ENCODE peak calls at places on chromosomes 16 and 17, in ten cellular contexts. One of them, this sample, is unnamed.

GRCh38 chr17:68849673-68850260 is 105.4 kb downstream of the ABCA8 start:
- DNase-seq in Calu3: peak
- DNase-seq in fibroblast of mammary gland: peak
- DNase-seq in GM10248: no peak
- DNase-seq in upper lobe of right lung: no peak
- DNase-seq in cardiac fibroblast: no peak
- DNase-seq in lung: no peak
- DNase-seq in endothelial cell: no peak
- DNase-seq in lower leg skin: no peak
- DNase-seq in left ventricle myocardium inferior: no peak
- DNase-seq in this sample: no peak

GRCh38 chr16:2511996-2512919 is 1.5 kb upstream of the ATP6V0C start:
- DNase-seq in left ventricle myocardium inferior: no peak
- DNase-seq in Calu3: no peak
- DNase-seq in upper lobe of right lung: no peak
- DNase-seq in cardiac fibroblast: no peak
- DNase-seq in GM10248: no peak
- DNase-seq in endothelial cell: no peak
- DNase-seq in lung: no peak
- DNase-seq in fibroblast of mammary gland: no peak
- DNase-seq in lower leg skin: no peak
- DNase-seq in this sample: no peak

GRCh38 chr17:12731839-12732238 is 57.5 kb upstream of the ARHGAP44 start:
- DNase-seq in Calu3: no peak
- DNase-seq in fibroblast of mammary gland: no peak
- DNase-seq in lower leg skin: no peak
- DNase-seq in upper lobe of right lung: no peak
- DNase-seq in lung: no peak
- DNase-seq in GM10248: no peak
- DNase-seq in endothelial cell: no peak
- DNase-seq in left ventricle myocardium inferior: peak
- DNase-seq in cardiac fibroblast: no peak
- DNase-seq in this sample: no peak

GRCh38 chr17:63082273-63082861 is 116.3 kb downstream of the TANC2 start:
- DNase-seq in fibroblast of mammary gland: peak
- DNase-seq in lower leg skin: no peak
- DNase-seq in upper lobe of right lung: no peak
- DNase-seq in lung: no peak
- DNase-seq in left ventricle myocardium inferior: no peak
- DNase-seq in GM10248: no peak
- DNase-seq in cardiac fibroblast: peak
- DNase-seq in Calu3: no peak
- DNase-seq in endothelial cell: no peak
- DNase-seq in this sample: no peak

GRCh38 chr17:50026901-50027638 is 28.8 kb upstream of the ITGA3 start:
- DNase-seq in cardiac fibroblast: peak
- DNase-seq in left ventricle myocardium inferior: peak
- DNase-seq in lower leg skin: peak
- DNase-seq in Calu3: peak
- DNase-seq in GM10248: peak
- DNase-seq in upper lobe of right lung: peak
- DNase-seq in lung: peak
- DNase-seq in endothelial cell: peak
- DNase-seq in fibroblast of mammary gland: peak
- DNase-seq in this sample: no peak

GRCh38 chr16:8880839-8881510 is 1.2 kb upstream of the LITAFD start:
- DNase-seq in lung: no peak
- DNase-seq in upper lobe of right lung: no peak
- DNase-seq in fibroblast of mammary gland: no peak
- DNase-seq in GM10248: no peak
- DNase-seq in endothelial cell: no peak
- DNase-seq in lower leg skin: no peak
- DNase-seq in left ventricle myocardium inferior: no peak
- DNase-seq in Calu3: no peak
- DNase-seq in cardiac fibroblast: no peak
- DNase-seq in this sample: no peak

GRCh38 chr17:61340431-61340830 is 59.2 kb upstream of the TBX2 start:
- DNase-seq in fibroblast of mammary gland: peak
- DNase-seq in cardiac fibroblast: no peak
- DNase-seq in upper lobe of right lung: no peak
- DNase-seq in left ventricle myocardium inferior: no peak
- DNase-seq in GM10248: no peak
- DNase-seq in Calu3: no peak
- DNase-seq in lung: no peak
- DNase-seq in lower leg skin: no peak
- DNase-seq in endothelial cell: no peak
- DNase-seq in this sample: no peak

GRCh38 chr16:18834873-18835272 is 33.5 kb upstream of the ARL6IP1 start:
- DNase-seq in Calu3: no peak
- DNase-seq in lung: no peak
- DNase-seq in fibroblast of mammary gland: no peak
- DNase-seq in cardiac fibroblast: no peak
- DNase-seq in endothelial cell: no peak
- DNase-seq in left ventricle myocardium inferior: no peak
- DNase-seq in upper lobe of right lung: no peak
- DNase-seq in lower leg skin: no peak
- DNase-seq in GM10248: no peak
- DNase-seq in this sample: no peak

GRCh38 chr16:4160663-4161436 is 44.6 kb upstream of the ADCY9 start:
- DNase-seq in Calu3: no peak
- DNase-seq in upper lobe of right lung: no peak
- DNase-seq in lower leg skin: no peak
- DNase-seq in endothelial cell: no peak
- DNase-seq in left ventricle myocardium inferior: no peak
- DNase-seq in cardiac fibroblast: peak
- DNase-seq in lung: no peak
- DNase-seq in fibroblast of mammary gland: peak
- DNase-seq in GM10248: no peak
- DNase-seq in this sample: no peak

GRCh38 chr17:10628756-10629155 is 28.4 kb downstream of the MYH3 start:
- DNase-seq in fibroblast of mammary gland: no peak
- DNase-seq in left ventricle myocardium inferior: no peak
- DNase-seq in lower leg skin: no peak
- DNase-seq in lung: no peak
- DNase-seq in GM10248: no peak
- DNase-seq in upper lobe of right lung: no peak
- DNase-seq in endothelial cell: peak
- DNase-seq in cardiac fibroblast: no peak
- DNase-seq in Calu3: no peak
- DNase-seq in this sample: no peak
- TF ChIP-seq CTCF in fibroblast of mammary gland: peak
- TF ChIP-seq CTCF in left ventricle myocardium inferior: no peak
- TF ChIP-seq CTCF in lower leg skin: no peak
- TF ChIP-seq CTCF in lung: no peak
- TF ChIP-seq CTCF in GM10248: peak
- TF ChIP-seq CTCF in upper lobe of right lung: peak
- TF ChIP-seq CTCF in endothelial cell: peak
- TF ChIP-seq CTCF in cardiac fibroblast: peak
- TF ChIP-seq CTCF in Calu3: no peak
- TF ChIP-seq CTCF in this sample: no peak

GRCh38 chr17:82679586-82680465 is 18.7 kb downstream of the RAB40B start:
- DNase-seq in left ventricle myocardium inferior: no peak
- DNase-seq in lower leg skin: no peak
- DNase-seq in Calu3: peak
- DNase-seq in fibroblast of mammary gland: no peak
- DNase-seq in cardiac fibroblast: no peak
- DNase-seq in GM10248: no peak
- DNase-seq in lung: no peak
- DNase-seq in endothelial cell: no peak
- DNase-seq in upper lobe of right lung: no peak
- DNase-seq in this sample: no peak
- TF ChIP-seq CTCF in left ventricle myocardium inferior: no peak
- TF ChIP-seq CTCF in lower leg skin: no peak
- TF ChIP-seq CTCF in Calu3: peak
- TF ChIP-seq CTCF in fibroblast of mammary gland: no peak
- TF ChIP-seq CTCF in cardiac fibroblast: no peak
- TF ChIP-seq CTCF in GM10248: no peak
- TF ChIP-seq CTCF in lung: no peak
- TF ChIP-seq CTCF in endothelial cell: no peak
- TF ChIP-seq CTCF in upper lobe of right lung: no peak
- TF ChIP-seq CTCF in this sample: no peak

DNA sequence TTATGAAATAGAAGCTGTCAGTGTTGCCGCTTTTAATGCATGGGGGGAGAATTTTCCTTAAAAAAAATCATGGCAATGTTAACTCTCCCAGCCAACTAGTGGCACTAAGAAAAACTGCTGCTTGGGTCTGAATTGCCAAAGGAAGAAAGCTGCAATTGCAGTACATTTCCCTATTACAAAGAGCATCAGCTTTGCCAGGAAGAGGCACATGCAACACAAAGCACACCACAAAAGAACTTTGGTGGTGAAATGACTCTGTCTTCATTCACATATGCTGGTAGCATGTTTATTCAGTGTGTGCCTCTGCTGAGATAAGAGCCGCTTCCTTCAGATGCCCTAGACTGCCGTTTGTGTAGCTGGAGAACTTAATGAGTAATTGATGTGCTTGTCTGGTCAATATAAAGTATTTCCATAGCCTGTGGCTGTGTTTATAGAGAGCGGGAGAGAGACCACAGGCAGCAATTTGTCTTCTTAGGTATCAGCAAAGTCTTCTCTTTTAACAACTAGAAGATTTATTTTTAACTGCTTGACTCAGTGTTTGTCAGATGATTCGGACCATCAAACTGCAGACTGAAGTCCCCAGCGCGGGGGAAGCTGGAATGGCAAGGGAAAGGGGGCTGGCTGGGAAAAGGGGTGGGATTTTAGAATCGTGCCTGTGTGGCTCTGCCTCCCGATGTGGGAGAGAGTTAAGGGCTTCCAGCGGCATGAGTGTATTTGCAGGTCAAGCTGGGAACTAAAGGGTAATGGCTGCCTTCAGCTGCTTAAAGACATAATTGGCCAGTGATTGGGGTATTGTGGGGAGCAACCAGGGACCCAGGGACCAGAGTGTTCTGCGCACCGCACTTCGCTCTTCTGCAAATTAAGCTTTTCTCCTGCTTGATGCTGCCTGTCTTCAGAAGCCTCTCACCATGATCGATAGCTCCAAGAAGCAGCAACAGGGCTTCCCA is 115.2 kb downstream of the MRTFB start:
- DNase-seq in fibroblast of mammary gland: peak
- DNase-seq in left ventricle myocardium inferior: peak
- DNase-seq in GM10248: no peak
- DNase-seq in cardiac fibroblast: peak
- DNase-seq in lower leg skin: no peak
- DNase-seq in upper lobe of right lung: no peak
- DNase-seq in lung: no peak
- DNase-seq in Calu3: no peak
- DNase-seq in endothelial cell: peak
- DNase-seq in this sample: no peak
- TF ChIP-seq CTCF in fibroblast of mammary gland: peak
- TF ChIP-seq CTCF in left ventricle myocardium inferior: peak
- TF ChIP-seq CTCF in GM10248: no peak
- TF ChIP-seq CTCF in cardiac fibroblast: peak
- TF ChIP-seq CTCF in lower leg skin: no peak
- TF ChIP-seq CTCF in upper lobe of right lung: peak
- TF ChIP-seq CTCF in lung: no peak
- TF ChIP-seq CTCF in Calu3: peak
- TF ChIP-seq CTCF in endothelial cell: peak
- TF ChIP-seq CTCF in this sample: peak

DNA sequence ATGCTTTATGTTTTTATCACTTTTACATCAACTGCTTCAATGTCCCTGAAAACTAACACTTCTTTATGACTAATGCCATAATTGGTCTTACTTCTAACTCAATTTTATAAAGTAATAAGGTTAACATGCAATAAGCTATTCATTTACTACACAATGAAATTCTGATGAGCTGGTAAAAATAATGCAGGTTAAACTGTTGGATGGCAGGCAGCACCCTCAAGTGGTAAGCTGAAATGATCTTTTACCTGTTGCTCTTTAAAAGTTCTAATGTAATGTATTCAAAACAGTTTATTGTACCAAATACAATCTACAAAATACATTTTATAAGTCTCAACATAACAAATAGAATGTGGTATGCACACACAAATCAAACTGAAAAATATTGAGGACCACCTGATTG is 1280.3 kb downstream of the CDH8 start:
- DNase-seq in upper lobe of right lung: no peak
- DNase-seq in lung: no peak
- DNase-seq in GM10248: no peak
- DNase-seq in fibroblast of mammary gland: no peak
- DNase-seq in Calu3: no peak
- DNase-seq in lower leg skin: no peak
- DNase-seq in left ventricle myocardium inferior: no peak
- DNase-seq in endothelial cell: no peak
- DNase-seq in cardiac fibroblast: no peak
- DNase-seq in this sample: no peak
- TF ChIP-seq CTCF in upper lobe of right lung: no peak
- TF ChIP-seq CTCF in lung: no peak
- TF ChIP-seq CTCF in GM10248: no peak
- TF ChIP-seq CTCF in fibroblast of mammary gland: no peak
- TF ChIP-seq CTCF in Calu3: no peak
- TF ChIP-seq CTCF in lower leg skin: no peak
- TF ChIP-seq CTCF in left ventricle myocardium inferior: peak
- TF ChIP-seq CTCF in endothelial cell: no peak
- TF ChIP-seq CTCF in cardiac fibroblast: no peak
- TF ChIP-seq CTCF in this sample: no peak

GRCh38 chr17:83050651-83051422 is 28.6 kb upstream of the METRNL start:
- DNase-seq in endothelial cell: peak
- DNase-seq in Calu3: peak
- DNase-seq in left ventricle myocardium inferior: no peak
- DNase-seq in fibroblast of mammary gland: no peak
- DNase-seq in lung: no peak
- DNase-seq in lower leg skin: peak
- DNase-seq in GM10248: no peak
- DNase-seq in upper lobe of right lung: no peak
- DNase-seq in cardiac fibroblast: no peak
- DNase-seq in this sample: peak
- TF ChIP-seq CTCF in endothelial cell: no peak
- TF ChIP-seq CTCF in Calu3: no peak
- TF ChIP-seq CTCF in left ventricle myocardium inferior: no peak
- TF ChIP-seq CTCF in fibroblast of mammary gland: no peak
- TF ChIP-seq CTCF in lung: no peak
- TF ChIP-seq CTCF in lower leg skin: no peak
- TF ChIP-seq CTCF in GM10248: no peak
- TF ChIP-seq CTCF in upper lobe of right lung: no peak
- TF ChIP-seq CTCF in cardiac fibroblast: no peak
- TF ChIP-seq CTCF in this sample: no peak